ENCODE peak calls at places on chromosome 7, in nine cellular contexts. One of them, this sample, is unnamed.

GRCh38 chr7:44639701-44640321 is 33.4 kb downstream of the OGDH start:
- DNase-seq in neural crest cell: peak
- DNase-seq in fibroblast of lung: peak
- DNase-seq in ascending aorta: no peak
- DNase-seq in AG09309: peak
- DNase-seq in GM10248: no peak
- DNase-seq in HCT116: peak
- DNase-seq in Panc1: no peak
- DNase-seq in pancreas: peak
- DNase-seq in this sample: no peak

GRCh38 chr7:155863721-155864151 is 51.5 kb upstream of the SHH start:
- DNase-seq in neural crest cell: no peak
- DNase-seq in fibroblast of lung: no peak
- DNase-seq in ascending aorta: no peak
- DNase-seq in AG09309: no peak
- DNase-seq in GM10248: no peak
- DNase-seq in HCT116: no peak
- DNase-seq in Panc1: no peak
- DNase-seq in pancreas: no peak
- DNase-seq in this sample: no peak

GRCh38 chr7:86643478-86644281 is at the start of gene GRM3:
- DNase-seq in neural crest cell: peak
- DNase-seq in fibroblast of lung: no peak
- DNase-seq in ascending aorta: no peak
- DNase-seq in AG09309: no peak
- DNase-seq in GM10248: peak
- DNase-seq in HCT116: no peak
- DNase-seq in Panc1: no peak
- DNase-seq in pancreas: peak
- DNase-seq in this sample: peak

GRCh38 chr7:2460641-2461040 is 15.6 kb downstream of the GRIFIN start:
- DNase-seq in neural crest cell: no peak
- DNase-seq in fibroblast of lung: no peak
- DNase-seq in ascending aorta: no peak
- DNase-seq in AG09309: no peak
- DNase-seq in GM10248: no peak
- DNase-seq in HCT116: no peak
- DNase-seq in Panc1: no peak
- DNase-seq in pancreas: no peak
- DNase-seq in this sample: no peak

GRCh38 chr7:131741446-131741845 is 185.0 kb upstream of the PODXL start:
- DNase-seq in neural crest cell: no peak
- DNase-seq in fibroblast of lung: no peak
- DNase-seq in ascending aorta: no peak
- DNase-seq in AG09309: no peak
- DNase-seq in GM10248: no peak
- DNase-seq in HCT116: no peak
- DNase-seq in Panc1: no peak
- DNase-seq in pancreas: no peak
- DNase-seq in this sample: no peak

GRCh38 chr7:127690806-127691205 is 38.8 kb downstream of the SND1 start:
- DNase-seq in neural crest cell: no peak
- DNase-seq in fibroblast of lung: no peak
- DNase-seq in ascending aorta: no peak
- DNase-seq in AG09309: no peak
- DNase-seq in GM10248: no peak
- DNase-seq in HCT116: no peak
- DNase-seq in Panc1: no peak
- DNase-seq in pancreas: no peak
- DNase-seq in this sample: no peak

GRCh38 chr7:159048656-159049055 is 96.0 kb downstream of the VIPR2 start:
- DNase-seq in neural crest cell: no peak
- DNase-seq in fibroblast of lung: no peak
- DNase-seq in ascending aorta: no peak
- DNase-seq in AG09309: no peak
- DNase-seq in GM10248: no peak
- DNase-seq in HCT116: no peak
- DNase-seq in Panc1: no peak
- DNase-seq in pancreas: no peak
- DNase-seq in this sample: no peak

GRCh38 chr7:15305002-15305600 is 256.7 kb downstream of the AGMO start:
- DNase-seq in neural crest cell: peak
- DNase-seq in fibroblast of lung: peak
- DNase-seq in ascending aorta: no peak
- DNase-seq in AG09309: no peak
- DNase-seq in GM10248: no peak
- DNase-seq in HCT116: peak
- DNase-seq in Panc1: peak
- DNase-seq in pancreas: peak
- DNase-seq in this sample: peak

GRCh38 chr7:71300603-71301002 is 168.7 kb downstream of the GALNT17 start:
- DNase-seq in neural crest cell: no peak
- DNase-seq in fibroblast of lung: no peak
- DNase-seq in ascending aorta: no peak
- DNase-seq in AG09309: no peak
- DNase-seq in GM10248: no peak
- DNase-seq in HCT116: no peak
- DNase-seq in Panc1: no peak
- DNase-seq in pancreas: no peak
- DNase-seq in this sample: no peak

GRCh38 chr7:43534110-43534509 is 48.8 kb upstream of the STK17A start:
- DNase-seq in neural crest cell: no peak
- DNase-seq in fibroblast of lung: peak
- DNase-seq in ascending aorta: no peak
- DNase-seq in AG09309: no peak
- DNase-seq in GM10248: no peak
- DNase-seq in HCT116: no peak
- DNase-seq in Panc1: no peak
- DNase-seq in pancreas: no peak
- DNase-seq in this sample: no peak

GRCh38 chr7:7148799-7149481 is 33.4 kb upstream of the C1GALT1 start:
- DNase-seq in neural crest cell: no peak
- DNase-seq in fibroblast of lung: no peak
- DNase-seq in ascending aorta: no peak
- DNase-seq in AG09309: no peak
- DNase-seq in GM10248: no peak
- DNase-seq in HCT116: no peak
- DNase-seq in Panc1: no peak
- DNase-seq in pancreas: no peak
- DNase-seq in this sample: no peak

GRCh38 chr7:106514887-106515286 is 146.1 kb downstream of the CCDC71L start:
- DNase-seq in neural crest cell: no peak
- DNase-seq in fibroblast of lung: peak
- DNase-seq in ascending aorta: no peak
- DNase-seq in AG09309: no peak
- DNase-seq in GM10248: no peak
- DNase-seq in HCT116: no peak
- DNase-seq in Panc1: no peak
- DNase-seq in pancreas: no peak
- DNase-seq in this sample: no peak

GRCh38 chr7:52209658-52210057 is 825.8 kb upstream of the POM121L12 start:
- DNase-seq in neural crest cell: no peak
- DNase-seq in fibroblast of lung: no peak
- DNase-seq in ascending aorta: no peak
- DNase-seq in AG09309: no peak
- DNase-seq in GM10248: no peak
- DNase-seq in HCT116: no peak
- DNase-seq in Panc1: no peak
- DNase-seq in pancreas: no peak
- DNase-seq in this sample: no peak

GRCh38 chr7:69388462-69389137 is 209.7 kb upstream of the AUTS2 start:
- DNase-seq in neural crest cell: no peak
- DNase-seq in fibroblast of lung: no peak
- DNase-seq in ascending aorta: no peak
- DNase-seq in AG09309: no peak
- DNase-seq in GM10248: no peak
- DNase-seq in HCT116: no peak
- DNase-seq in Panc1: no peak
- DNase-seq in pancreas: no peak
- DNase-seq in this sample: no peak

GRCh38 chr7:27661776-27662489 is 750 bp downstream of the HIBADH start:
- DNase-seq in neural crest cell: peak
- DNase-seq in fibroblast of lung: peak
- DNase-seq in ascending aorta: no peak
- DNase-seq in AG09309: no peak
- DNase-seq in GM10248: peak
- DNase-seq in HCT116: no peak
- DNase-seq in Panc1: no peak
- DNase-seq in pancreas: no peak
- DNase-seq in this sample: peak

GRCh38 chr7:107563072-107563760 is 504 bp downstream of the COG5 start:
- DNase-seq in neural crest cell: no peak
- DNase-seq in fibroblast of lung: no peak
- DNase-seq in ascending aorta: peak
- DNase-seq in AG09309: no peak
- DNase-seq in GM10248: no peak
- DNase-seq in HCT116: peak
- DNase-seq in Panc1: no peak
- DNase-seq in pancreas: no peak
- DNase-seq in this sample: no peak

GRCh38 chr7:117203205-117203604 is 119.7 kb downstream of the WNT2 start:
- DNase-seq in neural crest cell: no peak
- DNase-seq in fibroblast of lung: no peak
- DNase-seq in ascending aorta: no peak
- DNase-seq in AG09309: no peak
- DNase-seq in GM10248: no peak
- DNase-seq in HCT116: no peak
- DNase-seq in Panc1: no peak
- DNase-seq in pancreas: no peak
- DNase-seq in this sample: no peak

GRCh38 chr7:138979988-138980574 is 1.1 kb downstream of the KIAA1549 start:
- DNase-seq in neural crest cell: no peak
- DNase-seq in fibroblast of lung: no peak
- DNase-seq in ascending aorta: no peak
- DNase-seq in AG09309: no peak
- DNase-seq in GM10248: no peak
- DNase-seq in HCT116: no peak
- DNase-seq in Panc1: no peak
- DNase-seq in pancreas: no peak
- DNase-seq in this sample: no peak

DNA sequence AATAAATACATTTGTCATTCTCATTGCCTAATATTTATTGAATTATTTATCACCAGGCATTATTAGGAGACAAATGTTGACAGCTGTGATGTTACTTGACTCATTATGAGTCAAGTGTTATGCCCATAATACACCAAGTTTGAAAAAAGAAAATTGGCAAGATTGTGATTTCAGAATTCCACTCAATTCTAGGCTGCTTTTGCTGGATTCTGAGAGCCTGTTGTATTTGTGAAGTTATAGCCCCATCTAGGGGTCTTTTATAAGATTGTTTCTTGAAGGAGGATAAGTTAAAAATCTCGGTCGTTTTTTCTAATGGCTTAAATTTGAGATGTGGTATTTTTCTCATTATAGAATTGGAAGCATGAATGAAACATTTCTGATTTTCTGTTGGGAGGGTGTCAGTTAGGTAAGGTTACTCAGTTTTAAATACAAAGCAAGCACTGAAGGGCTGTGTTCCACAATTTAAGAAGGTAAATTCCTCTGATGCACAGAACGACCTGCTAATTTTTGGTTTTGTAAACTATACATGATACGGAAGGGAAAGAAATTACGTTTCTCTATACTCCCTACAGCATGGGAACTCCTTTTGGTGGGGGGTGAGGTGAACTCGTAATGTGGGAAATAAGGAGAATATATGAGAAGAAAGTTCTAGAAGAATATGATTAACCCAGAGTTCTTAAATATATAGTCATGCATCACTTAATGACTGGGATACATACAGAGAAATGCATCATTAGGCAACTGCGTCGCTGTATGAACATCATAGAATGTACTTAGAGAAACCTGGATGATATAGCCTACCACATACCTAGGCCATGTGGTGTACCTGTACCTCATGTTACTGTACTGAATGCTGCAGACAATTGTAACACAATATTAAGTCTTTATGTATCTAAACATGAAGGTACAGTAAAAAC is 2.6 kb downstream of the STK31 start:
- DNase-seq in neural crest cell: no peak
- DNase-seq in fibroblast of lung: peak
- DNase-seq in ascending aorta: no peak
- DNase-seq in AG09309: peak
- DNase-seq in GM10248: peak
- DNase-seq in HCT116: peak
- DNase-seq in Panc1: peak
- DNase-seq in pancreas: no peak
- DNase-seq in this sample: peak
- TF ChIP-seq CTCF in neural crest cell: peak
- TF ChIP-seq CTCF in fibroblast of lung: peak
- TF ChIP-seq CTCF in ascending aorta: peak
- TF ChIP-seq CTCF in AG09309: peak
- TF ChIP-seq CTCF in GM10248: peak
- TF ChIP-seq CTCF in HCT116: peak
- TF ChIP-seq CTCF in Panc1: peak
- TF ChIP-seq CTCF in pancreas: peak
- TF ChIP-seq CTCF in this sample: peak

GRCh38 chr7:130071701-130072622 is 1.6 kb downstream of the KLHDC10 start:
- DNase-seq in neural crest cell: peak
- DNase-seq in fibroblast of lung: peak
- DNase-seq in ascending aorta: no peak
- DNase-seq in AG09309: peak
- DNase-seq in GM10248: peak
- DNase-seq in HCT116: peak
- DNase-seq in Panc1: peak
- DNase-seq in pancreas: no peak
- DNase-seq in this sample: peak
- TF ChIP-seq CTCF in neural crest cell: peak
- TF ChIP-seq CTCF in fibroblast of lung: peak
- TF ChIP-seq CTCF in ascending aorta: peak
- TF ChIP-seq CTCF in AG09309: peak
- TF ChIP-seq CTCF in GM10248: peak
- TF ChIP-seq CTCF in HCT116: peak
- TF ChIP-seq CTCF in Panc1: peak
- TF ChIP-seq CTCF in pancreas: peak
- TF ChIP-seq CTCF in this sample: peak

DNA sequence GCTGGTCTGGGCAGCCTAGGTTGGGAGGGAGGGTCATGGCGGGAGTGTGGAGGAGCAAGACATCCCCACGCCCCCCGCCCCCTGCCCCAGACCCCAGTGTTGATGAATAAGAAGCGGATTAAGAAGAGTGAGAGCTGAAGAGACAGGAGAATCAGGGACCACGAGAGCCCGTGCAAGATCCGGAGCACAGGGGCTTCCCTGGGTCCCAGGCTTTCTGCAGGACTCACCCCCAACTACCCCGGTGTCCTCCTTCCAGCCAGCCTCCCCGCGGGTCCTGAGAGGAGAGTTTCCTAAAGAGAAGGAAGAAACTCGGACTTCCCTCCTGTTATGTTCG is 20.1 kb downstream of the GHRHR start:
- DNase-seq in neural crest cell: no peak
- DNase-seq in fibroblast of lung: no peak
- DNase-seq in ascending aorta: no peak
- DNase-seq in AG09309: no peak
- DNase-seq in GM10248: no peak
- DNase-seq in HCT116: no peak
- DNase-seq in Panc1: no peak
- DNase-seq in pancreas: no peak
- DNase-seq in this sample: no peak
- TF ChIP-seq CTCF in neural crest cell: no peak
- TF ChIP-seq CTCF in fibroblast of lung: no peak
- TF ChIP-seq CTCF in ascending aorta: no peak
- TF ChIP-seq CTCF in AG09309: no peak
- TF ChIP-seq CTCF in GM10248: no peak
- TF ChIP-seq CTCF in HCT116: no peak
- TF ChIP-seq CTCF in Panc1: no peak
- TF ChIP-seq CTCF in pancreas: no peak
- TF ChIP-seq CTCF in this sample: no peak

GRCh38 chr7:93178213-93178612 is 30.0 kb upstream of the SAMD9L start:
- DNase-seq in neural crest cell: no peak
- DNase-seq in fibroblast of lung: peak
- DNase-seq in ascending aorta: no peak
- DNase-seq in AG09309: no peak
- DNase-seq in GM10248: no peak
- DNase-seq in HCT116: no peak
- DNase-seq in Panc1: no peak
- DNase-seq in pancreas: no peak
- DNase-seq in this sample: no peak
- TF ChIP-seq CTCF in neural crest cell: no peak
- TF ChIP-seq CTCF in fibroblast of lung: no peak
- TF ChIP-seq CTCF in ascending aorta: no peak
- TF ChIP-seq CTCF in AG09309: no peak
- TF ChIP-seq CTCF in GM10248: no peak
- TF ChIP-seq CTCF in HCT116: no peak
- TF ChIP-seq CTCF in Panc1: peak
- TF ChIP-seq CTCF in pancreas: no peak
- TF ChIP-seq CTCF in this sample: no peak

This sample was measured in GM13976.